ENCODE peak calls at places on chromosomes 1 and 21, in eight cellular contexts. One of them, this sample, is unnamed.
A peak's percentile ranks its signal among the peaks of the same experiment; 100 is the strongest.

GRCh38 chr1:219374167-219374566 is 200.5 kb downstream of the LYPLAL1 start:
- DNase-seq in left ventricle myocardium inferior: no peak
- DNase-seq in stimulated activated CD4-positive, alpha-beta T cell treated with anti-CD3 and anti-CD28 coated beads, TNF-alpha, amount 100 ng/mL, for 48 hours: no peak
- DNase-seq in activated CD4-positive, alpha-beta T cell treated with anti-CD3 and anti-CD28 coated beads, Interleukin-2, amount 10 ng/mL, durations not matched to agents 24 days and 14 days: no peak
- DNase-seq in left kidney: no peak
- DNase-seq in cerebellum: no peak
- DNase-seq in endothelial cell: no peak
- DNase-seq in foreskin melanocyte: no peak
- DNase-seq in this sample: no peak

GRCh38 chr1:236338096-236338495 is 56.0 kb upstream of the EDARADD start:
- DNase-seq in left ventricle myocardium inferior: no peak
- DNase-seq in stimulated activated CD4-positive, alpha-beta T cell treated with anti-CD3 and anti-CD28 coated beads, TNF-alpha, amount 100 ng/mL, for 48 hours: no peak
- DNase-seq in activated CD4-positive, alpha-beta T cell treated with anti-CD3 and anti-CD28 coated beads, Interleukin-2, amount 10 ng/mL, durations not matched to agents 24 days and 14 days: no peak
- DNase-seq in left kidney: no peak
- DNase-seq in cerebellum: no peak
- DNase-seq in endothelial cell: no peak
- DNase-seq in foreskin melanocyte: no peak
- DNase-seq in this sample: no peak

GRCh38 chr1:33182896-33183295 is 1.1 kb upstream of the TRIM62 start:
- DNase-seq in left ventricle myocardium inferior: no peak
- DNase-seq in stimulated activated CD4-positive, alpha-beta T cell treated with anti-CD3 and anti-CD28 coated beads, TNF-alpha, amount 100 ng/mL, for 48 hours: no peak
- DNase-seq in activated CD4-positive, alpha-beta T cell treated with anti-CD3 and anti-CD28 coated beads, Interleukin-2, amount 10 ng/mL, durations not matched to agents 24 days and 14 days: no peak
- DNase-seq in left kidney: no peak
- DNase-seq in cerebellum: no peak
- DNase-seq in endothelial cell: no peak
- DNase-seq in foreskin melanocyte: no peak
- DNase-seq in this sample: no peak

GRCh38 chr1:245999697-246000637 is 507.1 kb downstream of the SMYD3 start:
- DNase-seq in left ventricle myocardium inferior: no peak
- DNase-seq in stimulated activated CD4-positive, alpha-beta T cell treated with anti-CD3 and anti-CD28 coated beads, TNF-alpha, amount 100 ng/mL, for 48 hours: no peak
- DNase-seq in activated CD4-positive, alpha-beta T cell treated with anti-CD3 and anti-CD28 coated beads, Interleukin-2, amount 10 ng/mL, durations not matched to agents 24 days and 14 days: no peak
- DNase-seq in left kidney: no peak
- DNase-seq in cerebellum: no peak
- DNase-seq in endothelial cell: no peak
- DNase-seq in foreskin melanocyte: peak; percentile 75
- DNase-seq in this sample: no peak

GRCh38 chr1:234978397-234979291 is 150.0 kb downstream of the TOMM20 start:
- DNase-seq in left ventricle myocardium inferior: peak; percentile 53
- DNase-seq in stimulated activated CD4-positive, alpha-beta T cell treated with anti-CD3 and anti-CD28 coated beads, TNF-alpha, amount 100 ng/mL, for 48 hours: peak; percentile 37
- DNase-seq in activated CD4-positive, alpha-beta T cell treated with anti-CD3 and anti-CD28 coated beads, Interleukin-2, amount 10 ng/mL, durations not matched to agents 24 days and 14 days: peak; percentile 82
- DNase-seq in left kidney: peak; percentile 67
- DNase-seq in cerebellum: no peak
- DNase-seq in endothelial cell: no peak
- DNase-seq in foreskin melanocyte: peak; percentile 90
- DNase-seq in this sample: no peak

GRCh38 chr1:16246961-16247360 is 10.0 kb upstream of the CPLANE2 start:
- DNase-seq in left ventricle myocardium inferior: no peak
- DNase-seq in stimulated activated CD4-positive, alpha-beta T cell treated with anti-CD3 and anti-CD28 coated beads, TNF-alpha, amount 100 ng/mL, for 48 hours: no peak
- DNase-seq in activated CD4-positive, alpha-beta T cell treated with anti-CD3 and anti-CD28 coated beads, Interleukin-2, amount 10 ng/mL, durations not matched to agents 24 days and 14 days: no peak
- DNase-seq in left kidney: no peak
- DNase-seq in cerebellum: peak; percentile 64
- DNase-seq in endothelial cell: no peak
- DNase-seq in foreskin melanocyte: no peak
- DNase-seq in this sample: no peak

GRCh38 chr1:226778657-226779058 is 39.6 kb upstream of the ITPKB start:
- DNase-seq in left ventricle myocardium inferior: no peak
- DNase-seq in stimulated activated CD4-positive, alpha-beta T cell treated with anti-CD3 and anti-CD28 coated beads, TNF-alpha, amount 100 ng/mL, for 48 hours: no peak
- DNase-seq in activated CD4-positive, alpha-beta T cell treated with anti-CD3 and anti-CD28 coated beads, Interleukin-2, amount 10 ng/mL, durations not matched to agents 24 days and 14 days: no peak
- DNase-seq in left kidney: peak; percentile 70
- DNase-seq in cerebellum: no peak
- DNase-seq in endothelial cell: no peak
- DNase-seq in foreskin melanocyte: no peak
- DNase-seq in this sample: no peak

GRCh38 chr1:178341218-178341956 is 155.4 kb downstream of the CLEC20A start:
- DNase-seq in left ventricle myocardium inferior: peak; percentile 42
- DNase-seq in stimulated activated CD4-positive, alpha-beta T cell treated with anti-CD3 and anti-CD28 coated beads, TNF-alpha, amount 100 ng/mL, for 48 hours: no peak
- DNase-seq in activated CD4-positive, alpha-beta T cell treated with anti-CD3 and anti-CD28 coated beads, Interleukin-2, amount 10 ng/mL, durations not matched to agents 24 days and 14 days: no peak
- DNase-seq in left kidney: peak; percentile 89
- DNase-seq in cerebellum: no peak
- DNase-seq in endothelial cell: peak; percentile 76
- DNase-seq in foreskin melanocyte: no peak
- DNase-seq in this sample: no peak

GRCh38 chr1:87841332-87841731 is 512.7 kb downstream of the LMO4 start:
- DNase-seq in left ventricle myocardium inferior: no peak
- DNase-seq in stimulated activated CD4-positive, alpha-beta T cell treated with anti-CD3 and anti-CD28 coated beads, TNF-alpha, amount 100 ng/mL, for 48 hours: no peak
- DNase-seq in activated CD4-positive, alpha-beta T cell treated with anti-CD3 and anti-CD28 coated beads, Interleukin-2, amount 10 ng/mL, durations not matched to agents 24 days and 14 days: no peak
- DNase-seq in left kidney: no peak
- DNase-seq in cerebellum: no peak
- DNase-seq in endothelial cell: no peak
- DNase-seq in foreskin melanocyte: no peak
- DNase-seq in this sample: no peak

GRCh38 chr1:103250441-103250861 is 142.1 kb upstream of the COL11A1 start:
- DNase-seq in left ventricle myocardium inferior: no peak
- DNase-seq in stimulated activated CD4-positive, alpha-beta T cell treated with anti-CD3 and anti-CD28 coated beads, TNF-alpha, amount 100 ng/mL, for 48 hours: no peak
- DNase-seq in activated CD4-positive, alpha-beta T cell treated with anti-CD3 and anti-CD28 coated beads, Interleukin-2, amount 10 ng/mL, durations not matched to agents 24 days and 14 days: no peak
- DNase-seq in left kidney: peak; percentile 15
- DNase-seq in cerebellum: no peak
- DNase-seq in endothelial cell: peak; percentile 5
- DNase-seq in foreskin melanocyte: peak; percentile 38
- DNase-seq in this sample: no peak

GRCh38 chr1:2940178-2940577 is 81.1 kb upstream of the ACTRT2 start:
- DNase-seq in left ventricle myocardium inferior: no peak
- DNase-seq in stimulated activated CD4-positive, alpha-beta T cell treated with anti-CD3 and anti-CD28 coated beads, TNF-alpha, amount 100 ng/mL, for 48 hours: no peak
- DNase-seq in activated CD4-positive, alpha-beta T cell treated with anti-CD3 and anti-CD28 coated beads, Interleukin-2, amount 10 ng/mL, durations not matched to agents 24 days and 14 days: no peak
- DNase-seq in left kidney: no peak
- DNase-seq in cerebellum: no peak
- DNase-seq in endothelial cell: no peak
- DNase-seq in foreskin melanocyte: no peak
- DNase-seq in this sample: no peak

GRCh38 chr1:195740862-195741261 is 867.4 kb downstream of the KCNT2 start:
- DNase-seq in left ventricle myocardium inferior: no peak
- DNase-seq in stimulated activated CD4-positive, alpha-beta T cell treated with anti-CD3 and anti-CD28 coated beads, TNF-alpha, amount 100 ng/mL, for 48 hours: no peak
- DNase-seq in activated CD4-positive, alpha-beta T cell treated with anti-CD3 and anti-CD28 coated beads, Interleukin-2, amount 10 ng/mL, durations not matched to agents 24 days and 14 days: no peak
- DNase-seq in left kidney: no peak
- DNase-seq in cerebellum: no peak
- DNase-seq in endothelial cell: no peak
- DNase-seq in foreskin melanocyte: no peak
- DNase-seq in this sample: no peak

GRCh38 chr1:111842411-111842810 is 86.7 kb downstream of the DDX20 start:
- DNase-seq in left ventricle myocardium inferior: no peak
- DNase-seq in stimulated activated CD4-positive, alpha-beta T cell treated with anti-CD3 and anti-CD28 coated beads, TNF-alpha, amount 100 ng/mL, for 48 hours: no peak
- DNase-seq in activated CD4-positive, alpha-beta T cell treated with anti-CD3 and anti-CD28 coated beads, Interleukin-2, amount 10 ng/mL, durations not matched to agents 24 days and 14 days: no peak
- DNase-seq in left kidney: no peak
- DNase-seq in cerebellum: peak; percentile 75
- DNase-seq in endothelial cell: no peak
- DNase-seq in foreskin melanocyte: no peak
- DNase-seq in this sample: no peak

GRCh38 chr1:119818181-119818580 is 6.9 kb upstream of the REG4 start:
- DNase-seq in left ventricle myocardium inferior: no peak
- DNase-seq in stimulated activated CD4-positive, alpha-beta T cell treated with anti-CD3 and anti-CD28 coated beads, TNF-alpha, amount 100 ng/mL, for 48 hours: no peak
- DNase-seq in activated CD4-positive, alpha-beta T cell treated with anti-CD3 and anti-CD28 coated beads, Interleukin-2, amount 10 ng/mL, durations not matched to agents 24 days and 14 days: no peak
- DNase-seq in left kidney: no peak
- DNase-seq in cerebellum: no peak
- DNase-seq in endothelial cell: no peak
- DNase-seq in foreskin melanocyte: no peak
- DNase-seq in this sample: no peak

GRCh38 chr1:203290261-203291089 is 14.8 kb upstream of the BTG2 start:
- DNase-seq in left ventricle myocardium inferior: peak; percentile 94
- DNase-seq in stimulated activated CD4-positive, alpha-beta T cell treated with anti-CD3 and anti-CD28 coated beads, TNF-alpha, amount 100 ng/mL, for 48 hours: peak; percentile 94
- DNase-seq in activated CD4-positive, alpha-beta T cell treated with anti-CD3 and anti-CD28 coated beads, Interleukin-2, amount 10 ng/mL, durations not matched to agents 24 days and 14 days: peak; percentile 99
- DNase-seq in left kidney: peak; percentile 98
- DNase-seq in cerebellum: peak; percentile 94
- DNase-seq in endothelial cell: peak; percentile 63
- DNase-seq in foreskin melanocyte: no peak
- DNase-seq in this sample: peak; percentile 78

GRCh38 chr1:151846062-151846568 is 6.5 kb upstream of the C2CD4D start:
- DNase-seq in left ventricle myocardium inferior: no peak
- DNase-seq in stimulated activated CD4-positive, alpha-beta T cell treated with anti-CD3 and anti-CD28 coated beads, TNF-alpha, amount 100 ng/mL, for 48 hours: no peak
- DNase-seq in activated CD4-positive, alpha-beta T cell treated with anti-CD3 and anti-CD28 coated beads, Interleukin-2, amount 10 ng/mL, durations not matched to agents 24 days and 14 days: no peak
- DNase-seq in left kidney: no peak
- DNase-seq in cerebellum: no peak
- DNase-seq in endothelial cell: no peak
- DNase-seq in foreskin melanocyte: no peak
- DNase-seq in this sample: no peak

GRCh38 chr1:228975238-228975929 is 240.1 kb downstream of the RHOU start:
- DNase-seq in left ventricle myocardium inferior: no peak
- DNase-seq in stimulated activated CD4-positive, alpha-beta T cell treated with anti-CD3 and anti-CD28 coated beads, TNF-alpha, amount 100 ng/mL, for 48 hours: no peak
- DNase-seq in activated CD4-positive, alpha-beta T cell treated with anti-CD3 and anti-CD28 coated beads, Interleukin-2, amount 10 ng/mL, durations not matched to agents 24 days and 14 days: no peak
- DNase-seq in left kidney: peak; percentile 52
- DNase-seq in cerebellum: no peak
- DNase-seq in endothelial cell: no peak
- DNase-seq in foreskin melanocyte: no peak
- DNase-seq in this sample: no peak

GRCh38 chr1:111517464-111518225 is 14.2 kb upstream of the ADORA3 start:
- DNase-seq in left ventricle myocardium inferior: no peak
- DNase-seq in stimulated activated CD4-positive, alpha-beta T cell treated with anti-CD3 and anti-CD28 coated beads, TNF-alpha, amount 100 ng/mL, for 48 hours: peak; percentile 20
- DNase-seq in activated CD4-positive, alpha-beta T cell treated with anti-CD3 and anti-CD28 coated beads, Interleukin-2, amount 10 ng/mL, durations not matched to agents 24 days and 14 days: peak; percentile 76
- DNase-seq in left kidney: no peak
- DNase-seq in cerebellum: no peak
- DNase-seq in endothelial cell: no peak
- DNase-seq in foreskin melanocyte: no peak
- DNase-seq in this sample: no peak

GRCh38 chr1:15837931-15838330 is 9.6 kb upstream of the SPEN start:
- DNase-seq in left ventricle myocardium inferior: no peak
- DNase-seq in stimulated activated CD4-positive, alpha-beta T cell treated with anti-CD3 and anti-CD28 coated beads, TNF-alpha, amount 100 ng/mL, for 48 hours: no peak
- DNase-seq in activated CD4-positive, alpha-beta T cell treated with anti-CD3 and anti-CD28 coated beads, Interleukin-2, amount 10 ng/mL, durations not matched to agents 24 days and 14 days: no peak
- DNase-seq in left kidney: no peak
- DNase-seq in cerebellum: no peak
- DNase-seq in endothelial cell: no peak
- DNase-seq in foreskin melanocyte: no peak
- DNase-seq in this sample: no peak

GRCh38 chr1:95098196-95098595 is 19.0 kb upstream of the TLCD4 start:
- DNase-seq in left ventricle myocardium inferior: no peak
- DNase-seq in stimulated activated CD4-positive, alpha-beta T cell treated with anti-CD3 and anti-CD28 coated beads, TNF-alpha, amount 100 ng/mL, for 48 hours: no peak
- DNase-seq in activated CD4-positive, alpha-beta T cell treated with anti-CD3 and anti-CD28 coated beads, Interleukin-2, amount 10 ng/mL, durations not matched to agents 24 days and 14 days: no peak
- DNase-seq in left kidney: no peak
- DNase-seq in cerebellum: no peak
- DNase-seq in endothelial cell: no peak
- DNase-seq in foreskin melanocyte: no peak
- DNase-seq in this sample: no peak

GRCh38 chr21:46056450-46056903 is 41.4 kb upstream of the COL6A2 start:
- DNase-seq in left ventricle myocardium inferior: peak; percentile 87
- DNase-seq in stimulated activated CD4-positive, alpha-beta T cell treated with anti-CD3 and anti-CD28 coated beads, TNF-alpha, amount 100 ng/mL, for 48 hours: no peak
- DNase-seq in activated CD4-positive, alpha-beta T cell treated with anti-CD3 and anti-CD28 coated beads, Interleukin-2, amount 10 ng/mL, durations not matched to agents 24 days and 14 days: no peak
- DNase-seq in left kidney: peak; percentile 74
- DNase-seq in cerebellum: no peak
- DNase-seq in endothelial cell: no peak
- DNase-seq in foreskin melanocyte: no peak
- DNase-seq in this sample: no peak

GRCh38 chr21:45154511-45155508 is 80.4 kb downstream of the ADARB1 start:
- DNase-seq in left ventricle myocardium inferior: no peak
- DNase-seq in stimulated activated CD4-positive, alpha-beta T cell treated with anti-CD3 and anti-CD28 coated beads, TNF-alpha, amount 100 ng/mL, for 48 hours: no peak
- DNase-seq in activated CD4-positive, alpha-beta T cell treated with anti-CD3 and anti-CD28 coated beads, Interleukin-2, amount 10 ng/mL, durations not matched to agents 24 days and 14 days: peak; percentile 86
- DNase-seq in left kidney: peak; percentile 55
- DNase-seq in cerebellum: no peak
- DNase-seq in endothelial cell: no peak
- DNase-seq in foreskin melanocyte: peak; percentile 94
- DNase-seq in this sample: no peak

GRCh38 chr1:218426343-218426657 is 81.2 kb downstream of the TGFB2 start:
- DNase-seq in left ventricle myocardium inferior: no peak
- DNase-seq in stimulated activated CD4-positive, alpha-beta T cell treated with anti-CD3 and anti-CD28 coated beads, TNF-alpha, amount 100 ng/mL, for 48 hours: no peak
- DNase-seq in activated CD4-positive, alpha-beta T cell treated with anti-CD3 and anti-CD28 coated beads, Interleukin-2, amount 10 ng/mL, durations not matched to agents 24 days and 14 days: no peak
- DNase-seq in left kidney: no peak
- DNase-seq in cerebellum: no peak
- DNase-seq in endothelial cell: no peak
- DNase-seq in foreskin melanocyte: peak; percentile 57
- DNase-seq in this sample: no peak

GRCh38 chr1:218324226-218324580 is 20.9 kb upstream of the TGFB2 start:
- DNase-seq in left ventricle myocardium inferior: no peak
- DNase-seq in stimulated activated CD4-positive, alpha-beta T cell treated with anti-CD3 and anti-CD28 coated beads, TNF-alpha, amount 100 ng/mL, for 48 hours: no peak
- DNase-seq in activated CD4-positive, alpha-beta T cell treated with anti-CD3 and anti-CD28 coated beads, Interleukin-2, amount 10 ng/mL, durations not matched to agents 24 days and 14 days: no peak
- DNase-seq in left kidney: no peak
- DNase-seq in cerebellum: no peak
- DNase-seq in endothelial cell: no peak
- DNase-seq in foreskin melanocyte: no peak
- DNase-seq in this sample: no peak

GRCh38 chr1:108478429-108479015 is 28.4 kb downstream of the NBPF6 start:
- DNase-seq in left ventricle myocardium inferior: no peak
- DNase-seq in stimulated activated CD4-positive, alpha-beta T cell treated with anti-CD3 and anti-CD28 coated beads, TNF-alpha, amount 100 ng/mL, for 48 hours: no peak
- DNase-seq in activated CD4-positive, alpha-beta T cell treated with anti-CD3 and anti-CD28 coated beads, Interleukin-2, amount 10 ng/mL, durations not matched to agents 24 days and 14 days: no peak
- DNase-seq in left kidney: no peak
- DNase-seq in cerebellum: no peak
- DNase-seq in endothelial cell: no peak
- DNase-seq in foreskin melanocyte: no peak
- DNase-seq in this sample: no peak

GRCh38 chr21:22260274-22260673 is 1262.1 kb downstream of the NCAM2 start:
- DNase-seq in left ventricle myocardium inferior: no peak
- DNase-seq in stimulated activated CD4-positive, alpha-beta T cell treated with anti-CD3 and anti-CD28 coated beads, TNF-alpha, amount 100 ng/mL, for 48 hours: no peak
- DNase-seq in activated CD4-positive, alpha-beta T cell treated with anti-CD3 and anti-CD28 coated beads, Interleukin-2, amount 10 ng/mL, durations not matched to agents 24 days and 14 days: no peak
- DNase-seq in left kidney: no peak
- DNase-seq in cerebellum: no peak
- DNase-seq in endothelial cell: no peak
- DNase-seq in foreskin melanocyte: no peak
- DNase-seq in this sample: no peak

GRCh38 chr1:112549590-112549989 is 40.8 kb downstream of the WNT2B start:
- DNase-seq in left ventricle myocardium inferior: no peak
- DNase-seq in stimulated activated CD4-positive, alpha-beta T cell treated with anti-CD3 and anti-CD28 coated beads, TNF-alpha, amount 100 ng/mL, for 48 hours: no peak
- DNase-seq in activated CD4-positive, alpha-beta T cell treated with anti-CD3 and anti-CD28 coated beads, Interleukin-2, amount 10 ng/mL, durations not matched to agents 24 days and 14 days: no peak
- DNase-seq in left kidney: no peak
- DNase-seq in cerebellum: no peak
- DNase-seq in endothelial cell: no peak
- DNase-seq in foreskin melanocyte: no peak
- DNase-seq in this sample: no peak

GRCh38 chr21:36096398-36097290 is 26.8 kb downstream of the CBR1 start:
- DNase-seq in left ventricle myocardium inferior: no peak
- DNase-seq in stimulated activated CD4-positive, alpha-beta T cell treated with anti-CD3 and anti-CD28 coated beads, TNF-alpha, amount 100 ng/mL, for 48 hours: no peak
- DNase-seq in activated CD4-positive, alpha-beta T cell treated with anti-CD3 and anti-CD28 coated beads, Interleukin-2, amount 10 ng/mL, durations not matched to agents 24 days and 14 days: no peak
- DNase-seq in left kidney: no peak
- DNase-seq in cerebellum: no peak
- DNase-seq in endothelial cell: no peak
- DNase-seq in foreskin melanocyte: no peak
- DNase-seq in this sample: no peak